ENCODE peak calls at places on chromosomes 16 and 17, in eight cellular contexts. One of them, this sample, is unnamed.

GRCh38 chr16:14456793-14457481 is 173.1 kb downstream of the PARN start:
- DNase-seq in kidney: no peak
- DNase-seq in cardiac muscle cell: no peak
- DNase-seq in adrenal gland: no peak
- DNase-seq in transverse colon: no peak
- DNase-seq in stomach: no peak
- DNase-seq in cardiac fibroblast: peak
- DNase-seq in AG10803: no peak
- DNase-seq in this sample: no peak

GRCh38 chr17:35345926-35346771 is 27.3 kb downstream of the SLFN11 start:
- DNase-seq in cardiac muscle cell: peak
- DNase-seq in adrenal gland: peak
- DNase-seq in stomach: peak
- DNase-seq in cardiac fibroblast: peak
- DNase-seq in AG10803: peak
- DNase-seq in kidney: peak
- DNase-seq in transverse colon: peak
- DNase-seq in this sample: peak

GRCh38 chr16:29815032-29815721 is 775 bp upstream of the PAGR1 start:
- DNase-seq in stomach: no peak
- DNase-seq in transverse colon: no peak
- DNase-seq in kidney: peak
- DNase-seq in cardiac fibroblast: no peak
- DNase-seq in AG10803: no peak
- DNase-seq in adrenal gland: peak
- DNase-seq in cardiac muscle cell: no peak
- DNase-seq in this sample: no peak

GRCh38 chr16:5176505-5176904 is 78.9 kb upstream of the EEF2KMT start:
- DNase-seq in cardiac muscle cell: peak
- DNase-seq in kidney: no peak
- DNase-seq in stomach: no peak
- DNase-seq in cardiac fibroblast: no peak
- DNase-seq in AG10803: no peak
- DNase-seq in transverse colon: no peak
- DNase-seq in adrenal gland: no peak
- DNase-seq in this sample: no peak

GRCh38 chr16:4272114-4272954 is 489 bp downstream of the TFAP4 start:
- DNase-seq in cardiac muscle cell: peak
- DNase-seq in AG10803: peak
- DNase-seq in kidney: peak
- DNase-seq in transverse colon: peak
- DNase-seq in cardiac fibroblast: peak
- DNase-seq in adrenal gland: peak
- DNase-seq in stomach: peak
- DNase-seq in this sample: no peak

GRCh38 chr17:62933986-62934385 is 32.0 kb upstream of the TANC2 start:
- DNase-seq in AG10803: peak
- DNase-seq in transverse colon: no peak
- DNase-seq in stomach: no peak
- DNase-seq in adrenal gland: no peak
- DNase-seq in cardiac muscle cell: peak
- DNase-seq in cardiac fibroblast: peak
- DNase-seq in kidney: no peak
- DNase-seq in this sample: no peak

GRCh38 chr17:66466933-66467367 is 164.5 kb downstream of the PRKCA start:
- DNase-seq in stomach: no peak
- DNase-seq in transverse colon: peak
- DNase-seq in cardiac fibroblast: peak
- DNase-seq in AG10803: peak
- DNase-seq in cardiac muscle cell: peak
- DNase-seq in adrenal gland: peak
- DNase-seq in kidney: no peak
- DNase-seq in this sample: peak

GRCh38 chr16:65323655-65324237 is 201.9 kb upstream of the CDH11 start:
- DNase-seq in cardiac fibroblast: no peak
- DNase-seq in transverse colon: no peak
- DNase-seq in adrenal gland: no peak
- DNase-seq in stomach: no peak
- DNase-seq in kidney: no peak
- DNase-seq in cardiac muscle cell: no peak
- DNase-seq in AG10803: no peak
- DNase-seq in this sample: no peak

GRCh38 chr17:78708510-78708973 is 73.5 kb downstream of the CYTH1 start:
- DNase-seq in stomach: peak
- DNase-seq in adrenal gland: peak
- DNase-seq in AG10803: peak
- DNase-seq in cardiac muscle cell: peak
- DNase-seq in kidney: peak
- DNase-seq in cardiac fibroblast: peak
- DNase-seq in transverse colon: peak
- DNase-seq in this sample: peak

GRCh38 chr16:85649978-85650863 is 37.1 kb downstream of the GSE1 start:
- DNase-seq in adrenal gland: no peak
- DNase-seq in cardiac muscle cell: no peak
- DNase-seq in stomach: no peak
- DNase-seq in kidney: peak
- DNase-seq in AG10803: no peak
- DNase-seq in cardiac fibroblast: no peak
- DNase-seq in transverse colon: no peak
- DNase-seq in this sample: no peak

GRCh38 chr17:9409026-9409425 is 166.6 kb downstream of the STX8 start:
- DNase-seq in adrenal gland: no peak
- DNase-seq in stomach: no peak
- DNase-seq in AG10803: no peak
- DNase-seq in transverse colon: no peak
- DNase-seq in cardiac fibroblast: no peak
- DNase-seq in kidney: no peak
- DNase-seq in cardiac muscle cell: no peak
- DNase-seq in this sample: no peak

GRCh38 chr16:3304370-3304769 is 860 bp downstream of the TIGD7 start:
- DNase-seq in adrenal gland: no peak
- DNase-seq in cardiac fibroblast: peak
- DNase-seq in stomach: no peak
- DNase-seq in kidney: no peak
- DNase-seq in AG10803: peak
- DNase-seq in cardiac muscle cell: no peak
- DNase-seq in transverse colon: no peak
- DNase-seq in this sample: no peak

GRCh38 chr17:79618383-79619067 is 7.7 kb upstream of the RBFOX3 start:
- DNase-seq in kidney: peak
- DNase-seq in cardiac muscle cell: no peak
- DNase-seq in stomach: no peak
- DNase-seq in transverse colon: no peak
- DNase-seq in cardiac fibroblast: no peak
- DNase-seq in AG10803: no peak
- DNase-seq in adrenal gland: no peak
- DNase-seq in this sample: no peak

GRCh38 chr17:219696-220095 is 38.2 kb upstream of the DOC2B start:
- DNase-seq in stomach: no peak
- DNase-seq in cardiac muscle cell: no peak
- DNase-seq in adrenal gland: no peak
- DNase-seq in kidney: peak
- DNase-seq in AG10803: no peak
- DNase-seq in transverse colon: no peak
- DNase-seq in cardiac fibroblast: no peak
- DNase-seq in this sample: no peak

GRCh38 chr17:218711-219110 is 37.3 kb upstream of the DOC2B start:
- DNase-seq in kidney: peak
- DNase-seq in AG10803: no peak
- DNase-seq in transverse colon: no peak
- DNase-seq in cardiac fibroblast: no peak
- DNase-seq in cardiac muscle cell: no peak
- DNase-seq in stomach: no peak
- DNase-seq in adrenal gland: no peak
- DNase-seq in this sample: no peak

GRCh38 chr17:213286-214105 is 32.0 kb upstream of the DOC2B start:
- DNase-seq in cardiac muscle cell: no peak
- DNase-seq in cardiac fibroblast: no peak
- DNase-seq in transverse colon: no peak
- DNase-seq in kidney: peak
- DNase-seq in adrenal gland: no peak
- DNase-seq in stomach: no peak
- DNase-seq in AG10803: no peak
- DNase-seq in this sample: no peak

GRCh38 chr17:214881-215331 is 33.5 kb upstream of the DOC2B start:
- DNase-seq in AG10803: no peak
- DNase-seq in stomach: no peak
- DNase-seq in adrenal gland: peak
- DNase-seq in transverse colon: no peak
- DNase-seq in cardiac muscle cell: no peak
- DNase-seq in kidney: peak
- DNase-seq in cardiac fibroblast: no peak
- DNase-seq in this sample: no peak

DNA sequence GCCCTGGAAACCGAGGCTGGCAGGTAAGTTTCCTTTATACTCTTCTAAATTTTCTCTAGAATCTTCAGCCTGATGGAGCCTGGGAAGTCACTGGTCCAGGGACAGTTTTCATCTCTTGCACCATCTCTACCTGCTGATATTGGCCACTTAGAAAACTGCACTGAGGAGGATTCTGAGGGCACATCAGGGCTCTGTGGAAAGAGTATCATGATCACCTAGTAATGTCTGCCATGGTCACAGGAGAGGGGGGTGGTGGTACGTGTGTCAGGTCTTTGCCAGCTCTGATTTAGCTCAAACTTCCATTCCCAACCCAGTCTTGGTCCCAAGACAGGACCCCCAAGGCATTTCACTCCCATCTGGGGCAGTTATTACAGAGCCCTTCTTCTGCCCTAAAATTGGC is 35.2 kb upstream of the DOC2B start:
- DNase-seq in cardiac fibroblast: no peak
- DNase-seq in AG10803: no peak
- DNase-seq in cardiac muscle cell: no peak
- DNase-seq in transverse colon: no peak
- DNase-seq in adrenal gland: no peak
- DNase-seq in kidney: no peak
- DNase-seq in stomach: no peak
- DNase-seq in this sample: no peak
- H3K4me3 ChIP-seq in cardiac fibroblast: no peak
- H3K4me3 ChIP-seq in AG10803: no peak
- H3K4me3 ChIP-seq in cardiac muscle cell: no peak
- H3K4me3 ChIP-seq in transverse colon: no peak
- H3K4me3 ChIP-seq in adrenal gland: no peak
- H3K4me3 ChIP-seq in kidney: no peak
- H3K4me3 ChIP-seq in stomach: no peak
- H3K4me3 ChIP-seq in this sample: no peak

GRCh38 chr17:2705888-2706795 is 5.4 kb downstream of the CLUH start:
- DNase-seq in adrenal gland: peak
- DNase-seq in cardiac muscle cell: no peak
- DNase-seq in transverse colon: no peak
- DNase-seq in kidney: peak
- DNase-seq in AG10803: no peak
- DNase-seq in stomach: no peak
- DNase-seq in cardiac fibroblast: no peak
- DNase-seq in this sample: no peak

GRCh38 chr17:2705263-2705662 is 6.3 kb downstream of the CLUH start:
- DNase-seq in kidney: no peak
- DNase-seq in cardiac muscle cell: no peak
- DNase-seq in AG10803: no peak
- DNase-seq in transverse colon: no peak
- DNase-seq in cardiac fibroblast: peak
- DNase-seq in adrenal gland: peak
- DNase-seq in stomach: no peak
- DNase-seq in this sample: peak

GRCh38 chr17:2707721-2708584 is 3.6 kb downstream of the CLUH start:
- DNase-seq in adrenal gland: peak
- DNase-seq in transverse colon: peak
- DNase-seq in AG10803: no peak
- DNase-seq in stomach: peak
- DNase-seq in cardiac fibroblast: no peak
- DNase-seq in kidney: peak
- DNase-seq in cardiac muscle cell: peak
- DNase-seq in this sample: no peak

GRCh38 chr17:2708585-2709172 is 2.9 kb downstream of the CLUH start:
- DNase-seq in AG10803: no peak
- DNase-seq in adrenal gland: peak
- DNase-seq in stomach: no peak
- DNase-seq in transverse colon: no peak
- DNase-seq in cardiac fibroblast: no peak
- DNase-seq in cardiac muscle cell: no peak
- DNase-seq in kidney: peak
- DNase-seq in this sample: no peak

GRCh38 chr17:2706911-2707510 is 4.6 kb downstream of the CLUH start:
- DNase-seq in cardiac muscle cell: no peak
- DNase-seq in adrenal gland: peak
- DNase-seq in kidney: peak
- DNase-seq in AG10803: no peak
- DNase-seq in stomach: no peak
- DNase-seq in cardiac fibroblast: no peak
- DNase-seq in transverse colon: no peak
- DNase-seq in this sample: no peak
- H3K4me3 ChIP-seq in cardiac muscle cell: no peak
- H3K4me3 ChIP-seq in adrenal gland: peak
- H3K4me3 ChIP-seq in kidney: no peak
- H3K4me3 ChIP-seq in AG10803: no peak
- H3K4me3 ChIP-seq in stomach: peak
- H3K4me3 ChIP-seq in cardiac fibroblast: no peak
- H3K4me3 ChIP-seq in transverse colon: no peak
- H3K4me3 ChIP-seq in this sample: no peak

GRCh38 chr17:29140051-29140582 is 40.1 kb downstream of the MYO18A start:
- DNase-seq in adrenal gland: peak
- DNase-seq in cardiac muscle cell: peak
- DNase-seq in cardiac fibroblast: peak
- DNase-seq in transverse colon: peak
- DNase-seq in kidney: peak
- DNase-seq in AG10803: peak
- DNase-seq in stomach: peak
- DNase-seq in this sample: no peak
- H3K4me3 ChIP-seq in adrenal gland: no peak
- H3K4me3 ChIP-seq in cardiac muscle cell: peak
- H3K4me3 ChIP-seq in cardiac fibroblast: peak
- H3K4me3 ChIP-seq in transverse colon: peak
- H3K4me3 ChIP-seq in kidney: peak
- H3K4me3 ChIP-seq in AG10803: peak
- H3K4me3 ChIP-seq in stomach: peak
- H3K4me3 ChIP-seq in this sample: peak

DNA sequence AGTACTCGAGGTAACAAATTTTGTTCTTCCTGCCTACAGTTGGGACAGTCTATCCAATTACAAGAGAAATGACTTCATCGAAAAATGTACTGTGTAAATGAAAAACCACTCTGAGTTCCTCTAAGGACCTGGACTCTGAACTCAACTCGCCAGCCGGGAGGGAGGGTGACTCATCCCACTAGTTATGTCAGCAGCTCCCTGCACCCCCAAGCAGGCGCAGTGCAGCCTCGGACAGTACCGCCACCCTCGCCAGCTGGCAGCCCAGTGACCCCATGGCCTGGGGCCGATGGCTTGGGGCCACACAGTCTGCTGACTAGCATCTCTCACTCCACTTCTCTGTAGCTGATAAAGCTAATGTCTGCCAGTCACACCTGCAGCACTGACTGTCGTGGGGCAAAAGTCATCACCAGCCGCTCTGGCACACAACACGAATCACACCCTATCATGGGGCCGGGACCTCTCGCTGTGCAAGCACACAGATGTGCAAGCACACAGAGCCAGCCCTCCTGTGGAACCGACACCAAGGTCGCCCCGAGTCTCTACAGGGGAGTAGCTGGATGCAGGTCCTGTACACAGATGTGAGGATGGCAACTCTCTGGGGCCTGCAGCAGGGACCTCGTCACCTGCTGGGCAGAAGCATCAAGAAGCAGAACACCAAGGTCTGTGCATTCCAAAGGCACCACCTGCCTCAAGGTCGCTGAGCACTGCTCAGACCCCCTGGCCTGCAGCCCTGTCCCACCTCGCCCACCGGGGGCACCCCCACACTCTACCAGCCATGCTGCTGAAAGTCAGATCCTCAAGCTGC is 5.7 kb downstream of the CSNK1D start:
- DNase-seq in kidney: peak
- DNase-seq in adrenal gland: peak
- DNase-seq in cardiac fibroblast: peak
- DNase-seq in stomach: peak
- DNase-seq in transverse colon: peak
- DNase-seq in AG10803: peak
- DNase-seq in cardiac muscle cell: no peak
- DNase-seq in this sample: peak
- H3K4me3 ChIP-seq in kidney: peak
- H3K4me3 ChIP-seq in adrenal gland: no peak
- H3K4me3 ChIP-seq in cardiac fibroblast: peak
- H3K4me3 ChIP-seq in stomach: peak
- H3K4me3 ChIP-seq in transverse colon: no peak
- H3K4me3 ChIP-seq in AG10803: peak
- H3K4me3 ChIP-seq in cardiac muscle cell: no peak
- H3K4me3 ChIP-seq in this sample: peak

This sample was measured in skeletal muscle cell.